ENCODE peak calls at places on chromosomes 16 and 17, in seven cellular contexts. U is body of pancreas, Q is A549, R is HCT116, E is H1, K is sigmoid colon, D is tibial nerve. L is an unnamed sample. For H3K4me1, the result is how much of the 10 kb centered on the place peaks cover.

GRCh38 chr16:89350701-89351380 is 133.3 kb downstream of the ZNF778 start:
- DNase-seq in Q (no peak), U (no peak), D (no peak), E (no peak), R (no peak), K (no peak), L (no peak)

GRCh38 chr17:80889897-80890550 is 101.6 kb upstream of the CHMP6 start:
- DNase-seq in U (no peak), E (no peak), D (no peak), K (peak), R (no peak), Q (no peak), L (no peak)

GRCh38 chr17:29571486-29571882 is 3.0 kb downstream of the TP53I13 start:
- DNase-seq in Q (no peak), K (peak), U (no peak), R (no peak), E (no peak), D (no peak), L (peak)

GRCh38 chr17:59366773-59367656 is 35.6 kb downstream of the YPEL2 start:
- DNase-seq in U (peak), K (peak), R (no peak), D (no peak), E (no peak), Q (no peak), L (no peak)

GRCh38 chr16:86026136-86026905 is 127.4 kb downstream of the IRF8 start:
- DNase-seq in Q (no peak), U (no peak), D (no peak), R (no peak), E (no peak), K (peak), L (peak)

GRCh38 chr17:46722662-46723285 is 95.7 kb downstream of the WNT3 start:
- DNase-seq in R (no peak), Q (no peak), U (no peak), K (no peak), D (no peak), E (no peak), L (no peak)

GRCh38 chr17:45393477-45393876 is 39.2 kb downstream of the ARHGAP27 start:
- DNase-seq in Q (no peak), E (no peak), D (no peak), K (no peak), U (no peak), R (no peak), L (no peak)

GRCh38 chr17:48799069-48799710 is 17.8 kb downstream of the TTLL6 start:
- DNase-seq in D (no peak), R (no peak), K (no peak), E (no peak), Q (peak), U (peak), L (peak)

GRCh38 chr17:71472809-71473789 is 647.7 kb upstream of the SOX9 start:
- DNase-seq in R (peak), D (no peak), K (no peak), U (peak), Q (peak), E (peak), L (no peak)

GRCh38 chr17:43755389-43755875 is 3.2 kb downstream of the SOST start:
- DNase-seq in Q (no peak), E (peak), D (no peak), R (no peak), U (no peak), K (peak), L (no peak)

GRCh38 chr17:37608369-37609169 is 649 bp downstream of the SYNRG start:
- DNase-seq in K (no peak), R (no peak), E (peak), Q (peak), D (no peak), U (no peak), L (no peak)

GRCh38 chr17:40646791-40647548 is 648 bp downstream of the SMARCE1 start:
- DNase-seq in R (peak), D (no peak), K (no peak), Q (no peak), U (peak), E (no peak), L (no peak)

GRCh38 chr17:19332371-19333131 is 30.0 kb downstream of the B9D1 start:
- DNase-seq in Q (no peak), E (no peak), K (peak), U (no peak), D (no peak), R (no peak), L (no peak)

GRCh38 chr17:63275318-63275967 is 170.7 kb downstream of the CYB561 start:
- DNase-seq in E (no peak), U (peak), K (no peak), Q (peak), R (peak), D (no peak), L (peak)

GRCh38 chr16:59593256-59593655 is 859.1 kb upstream of the GOT2 start:
- DNase-seq in D (no peak), U (no peak), E (no peak), K (no peak), R (no peak), Q (no peak), L (no peak)

GRCh38 chr16:26531290-26531730 is 535.4 kb upstream of the C16orf82 start:
- DNase-seq in D (no peak), Q (no peak), K (no peak), E (no peak), R (no peak), U (no peak), L (no peak)

GRCh38 chr16:71693168-71693567 is 31.3 kb downstream of the PHLPP2 start:
- DNase-seq in E (no peak), K (no peak), U (no peak), Q (no peak), R (no peak), D (no peak), L (no peak)

GRCh38 chr17:30005709-30006320 is 64.4 kb downstream of the EFCAB5 start:
- DNase-seq in K (no peak), Q (peak), E (no peak), U (no peak), D (no peak), R (no peak), L (no peak)

GRCh38 chr17:39676198-39676819 is 8.1 kb downstream of the PNMT start:
- DNase-seq in U (peak), R (no peak), Q (peak), K (no peak), E (no peak), D (no peak), L (peak)

GRCh38 chr17:82490512-82491195 is 28.9 kb upstream of the FOXK2 start:
- DNase-seq in K (no peak), Q (no peak), R (no peak), U (no peak), D (no peak), E (no peak), L (peak)

GRCh38 chr17:82491196-82491530 is 28.4 kb upstream of the FOXK2 start:
- DNase-seq in K (no peak), U (no peak), D (no peak), Q (no peak), E (no peak), R (no peak), L (no peak)

GRCh38 chr17:82487898-82488297 is 29.4 kb downstream of the NARF start:
- DNase-seq in K (no peak), E (no peak), Q (no peak), R (no peak), U (no peak), D (no peak), L (no peak)

GRCh38 chr17:82489851-82490511 is 29.6 kb upstream of the FOXK2 start:
- DNase-seq in K (no peak), U (no peak), D (no peak), Q (no peak), E (no peak), R (no peak), L (no peak)

GRCh38 chr17:82489117-82489516 is 30.4 kb upstream of the FOXK2 start:
- DNase-seq in U (no peak), Q (no peak), K (peak), E (no peak), D (no peak), R (no peak), L (no peak)
- H3K27ac ChIP-seq in U (no peak), Q (no peak), K (peak), E (no peak), D (peak), R (no peak), L (no peak)

GRCh38 chr17:67689534-67690177 is 28.1 kb upstream of the NOL11 start:
- DNase-seq in E (no peak), U (peak), K (no peak), R (peak), Q (peak), D (peak), L (no peak)

GRCh38 chr17:67696853-67697505 is 20.8 kb upstream of the NOL11 start:
- DNase-seq in D (no peak), E (no peak), Q (no peak), U (no peak), R (no peak), K (no peak), L (no peak)

GRCh38 chr17:67696347-67696746 is 21.4 kb upstream of the NOL11 start:
- DNase-seq in Q (no peak), D (no peak), K (no peak), U (no peak), E (no peak), R (no peak), L (no peak)

DNA sequence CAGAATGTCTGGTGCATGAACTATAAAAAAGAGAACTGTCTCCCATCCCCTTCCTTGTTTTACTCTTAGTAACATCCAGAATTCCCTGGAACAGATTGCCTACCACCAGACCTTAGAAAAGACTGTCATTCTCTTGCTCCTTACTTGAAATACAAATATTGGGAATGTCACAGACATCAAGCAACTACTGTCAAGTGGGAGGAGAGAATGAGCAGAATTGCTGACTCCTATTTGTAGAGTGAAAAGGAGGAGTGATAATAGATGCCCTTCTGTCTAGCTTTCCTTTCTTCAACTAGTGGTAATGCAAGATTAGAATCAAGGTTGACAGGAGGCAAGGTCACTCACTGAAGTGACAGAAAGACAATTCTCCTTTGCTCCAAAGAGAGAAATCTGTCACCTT is 23.9 kb upstream of the NOL11 start:
- DNase-seq in U (no peak), D (no peak), E (no peak), Q (no peak), K (no peak), R (no peak), L (no peak)
- H3K4me1 ChIP-seq in U (under half), D (under half), E (under half), Q (under half), K (under half), R (under half), L (under half)

GRCh38 chr17:55417411-55418268 is 4.0 kb downstream of the MMD start:
- DNase-seq in Q (no peak), K (no peak), E (no peak), U (no peak), R (no peak), D (no peak), L (no peak)
- TF ChIP-seq POLR2A in Q (no peak), K (no peak), E (no peak), U (no peak), R (no peak), D (no peak), L (no peak)

GRCh38 chr16:9109255-9109654 is 17.8 kb downstream of the HAPSTR1 start:
- DNase-seq in E (no peak), U (no peak), D (no peak), R (no peak), Q (no peak), K (no peak), L (no peak)
- H3K27ac ChIP-seq in E (no peak), U (no peak), D (no peak), R (no peak), Q (no peak), K (no peak), L (no peak)

DNA sequence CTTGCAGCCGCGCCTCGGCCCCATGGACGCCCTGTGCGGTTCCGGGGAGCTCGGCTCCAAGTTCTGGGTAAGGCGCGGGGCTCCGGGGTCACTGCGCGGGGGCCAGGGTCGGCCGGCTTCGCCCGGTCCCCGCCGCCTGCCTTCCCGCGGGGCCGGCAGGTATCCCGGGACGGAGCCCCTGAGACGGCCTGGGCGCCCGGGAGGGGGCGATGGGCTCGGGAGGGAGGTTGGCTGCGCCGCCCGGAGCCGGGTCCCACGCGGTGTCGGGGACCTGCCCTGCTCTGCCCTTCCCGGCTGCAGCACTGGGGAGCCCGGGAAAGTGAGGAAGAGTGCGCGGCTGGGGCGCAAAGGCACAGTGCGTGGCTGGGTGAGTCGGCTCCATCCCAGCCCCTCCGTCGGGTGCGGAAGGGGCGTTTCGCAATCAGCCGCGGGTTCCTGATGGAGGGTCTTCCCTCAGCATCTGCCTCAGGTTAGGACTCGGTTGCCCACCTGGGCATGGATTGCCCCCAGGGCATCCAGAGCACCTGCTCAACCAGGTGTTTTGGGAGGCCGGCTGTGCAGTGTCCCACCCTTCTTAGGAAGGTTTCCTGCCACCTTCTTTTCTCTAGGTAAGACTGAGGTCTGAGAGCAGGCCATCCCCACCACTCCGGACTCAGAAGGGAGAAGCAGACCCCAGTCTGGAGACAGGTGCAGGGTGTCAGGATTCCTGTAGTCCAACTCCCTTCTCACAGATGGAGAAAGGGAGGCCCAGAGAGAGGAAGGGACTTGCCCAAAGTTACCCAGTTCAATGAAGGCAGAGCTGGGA is 436 bp downstream of the ABCC3 start:
- DNase-seq in D (no peak), R (no peak), E (no peak), K (no peak), Q (no peak), U (no peak), L (no peak)
- H3K4me1 ChIP-seq in D (under half), R (half or more), E (under half), K (under half), Q (half or more), U (half or more), L (under half)

GRCh38 chr17:17725853-17726720 is 44.8 kb downstream of the RAI1 start:
- DNase-seq in U (no peak), R (no peak), K (no peak), Q (no peak), D (no peak), E (no peak), L (no peak)

GRCh38 chr17:17723354-17724261 is 42.4 kb downstream of the RAI1 start:
- DNase-seq in Q (no peak), D (no peak), K (no peak), R (no peak), U (no peak), E (no peak), L (no peak)

GRCh38 chr17:17726721-17727060 is 45.4 kb downstream of the RAI1 start:
- DNase-seq in D (no peak), K (no peak), E (no peak), R (no peak), U (no peak), Q (no peak), L (no peak)

GRCh38 chr17:17724307-17724921 is 43.2 kb downstream of the RAI1 start:
- DNase-seq in D (no peak), Q (no peak), U (no peak), E (no peak), R (no peak), K (no peak), L (peak)

DNA sequence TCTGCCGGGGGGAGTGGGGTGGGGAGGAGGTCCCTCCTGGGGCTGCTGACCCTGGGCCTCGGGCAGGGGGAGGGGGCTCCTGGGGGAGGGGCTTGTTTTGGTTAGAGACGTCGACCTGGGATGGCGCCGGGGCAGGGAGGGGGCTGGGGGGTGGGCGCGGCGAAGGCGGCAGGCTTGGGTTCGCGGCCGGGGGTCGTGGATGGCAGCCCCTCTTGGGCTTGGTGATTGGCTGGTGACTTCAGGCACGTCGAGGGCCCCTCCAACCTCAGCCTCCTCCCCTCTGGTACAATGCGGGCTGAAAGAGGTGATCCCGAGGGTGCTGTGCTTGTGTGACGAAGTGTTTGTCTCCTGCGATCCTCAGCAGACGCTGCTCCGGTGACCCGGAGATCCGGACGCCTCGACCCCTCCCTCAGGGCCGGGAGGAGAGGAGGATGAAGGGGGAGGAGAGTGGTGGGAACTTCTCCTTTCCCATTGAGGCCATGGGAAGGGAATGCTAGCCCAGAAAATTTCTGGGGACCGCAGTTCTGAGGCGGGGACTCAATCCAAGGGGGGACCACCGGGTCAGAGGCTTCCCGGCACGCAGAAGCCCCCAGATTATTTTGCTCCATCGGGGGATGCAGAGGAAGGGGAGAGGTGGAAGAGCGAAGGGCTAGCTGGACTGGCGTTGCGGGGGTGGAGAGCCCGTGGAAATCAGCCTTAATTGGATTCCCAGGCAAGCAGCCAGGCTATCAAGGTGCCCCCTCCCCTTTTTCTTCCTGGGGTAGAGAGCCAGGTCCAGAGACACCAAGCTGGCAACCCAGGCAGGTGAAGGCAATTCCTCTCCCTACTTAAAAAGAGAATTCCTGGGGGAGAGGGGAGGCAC is 44.0 kb downstream of the RAI1 start:
- DNase-seq in Q (no peak), U (no peak), D (no peak), E (no peak), K (no peak), R (no peak), L (no peak)
- TF ChIP-seq POLR2A in Q (no peak), U (no peak), D (no peak), E (no peak), K (no peak), R (no peak), L (no peak)

GRCh38 chr16:8850279-8850885 is 18.4 kb downstream of the CARHSP1 start:
- DNase-seq in U (peak), R (no peak), K (peak), D (peak), E (no peak), Q (no peak), L (no peak)
- H3K27ac ChIP-seq in U (peak), R (no peak), K (peak), D (peak), E (no peak), Q (peak), L (peak)

GRCh38 chr17:75697651-75698291 is 23.5 kb upstream of the ITGB4 start:
- DNase-seq in U (peak), Q (no peak), E (no peak), D (peak), K (no peak), R (no peak), L (no peak)
- H3K4me1 ChIP-seq in U (half or more), Q (half or more), E (under half), D (under half), K (half or more), R (half or more), L (half or more)

DNA sequence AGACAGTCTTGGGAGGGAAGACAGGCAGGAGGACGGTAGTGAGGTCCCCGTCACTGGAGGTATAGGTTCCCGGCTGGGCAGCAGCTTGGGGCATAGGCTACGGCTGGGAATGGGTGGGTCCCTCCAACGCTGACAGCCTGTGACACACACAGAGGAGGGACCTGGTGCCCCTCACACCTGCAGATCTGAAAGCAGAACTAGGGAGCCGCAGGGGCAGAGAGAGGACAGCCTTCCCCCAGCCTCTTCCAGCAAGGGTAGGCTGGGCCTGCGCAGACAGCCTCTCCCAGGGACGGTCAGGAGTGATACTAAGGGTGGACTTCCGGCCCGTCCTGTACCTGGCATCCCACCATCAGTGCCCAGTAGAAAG is 2.0 kb downstream of the P2RX1 start:
- DNase-seq in D (no peak), R (no peak), E (no peak), K (no peak), Q (no peak), U (no peak), L (no peak)
- TF ChIP-seq POLR2A in D (no peak), R (no peak), E (no peak), K (no peak), Q (no peak), U (no peak), L (no peak)

L was measured in Peyer's patch.